ENCODE peak calls at places on chromosomes 7 and 10, in eight cellular contexts. C is body of pancreas; N is prostate gland; I is GM12865; P is astrocyte; V is activated T-helper 9 cell treated with anti-CD3 and anti-CD28 coated beads, Interleukin-2, amount 50 U/mL, for 16 hours; A is T follicular helper cell; E is amniotic epithelial cell. T is an unnamed sample.

GRCh38 chr7:48180981-48181380 is 9.7 kb downstream of the ABCA13 start:
- DNase-seq in C (no peak), N (no peak), I (no peak), P (peak), V (no peak), A (no peak), E (no peak), T (no peak)

GRCh38 chr10:48670978-48671913 is 13.4 kb upstream of the WDFY4 start:
- DNase-seq in C (no peak), N (no peak), I (peak), P (no peak), V (no peak), A (no peak), E (no peak), T (no peak)

GRCh38 chr10:76111986-76112825 is 680.8 kb downstream of the LRMDA start:
- DNase-seq in C (no peak), N (no peak), I (no peak), P (no peak), V (no peak), A (no peak), E (no peak), T (no peak)

GRCh38 chr10:100522945-100523344 is 3.3 kb upstream of the SEC31B start:
- DNase-seq in C (no peak), N (no peak), I (no peak), P (no peak), V (no peak), A (no peak), E (no peak), T (no peak)

GRCh38 chr10:78342787-78343186 is 309.1 kb downstream of the RPS24 start:
- DNase-seq in C (no peak), N (no peak), I (no peak), P (no peak), V (no peak), A (no peak), E (no peak), T (no peak)

GRCh38 chr10:30284860-30285594 is 64.1 kb downstream of the MTPAP start:
- DNase-seq in C (no peak), N (no peak), I (peak), P (no peak), V (no peak), A (no peak), E (peak), T (no peak)

GRCh38 chr7:2313450-2314208 is 612 bp downstream of the SNX8 start:
- DNase-seq in C (peak), N (peak), I (peak), P (no peak), V (no peak), A (no peak), E (no peak), T (peak)

GRCh38 chr10:15482168-15482567 is 111.1 kb upstream of the FAM171A1 start:
- DNase-seq in C (no peak), N (no peak), I (no peak), P (no peak), V (no peak), A (no peak), E (no peak), T (no peak)

GRCh38 chr7:41069635-41070034 is 633.3 kb downstream of the INHBA start:
- DNase-seq in C (no peak), N (no peak), I (no peak), P (no peak), V (no peak), A (no peak), E (no peak), T (no peak)

GRCh38 chr7:128739990-128740682 is 977 bp downstream of the CALU start:
- DNase-seq in C (no peak), N (no peak), I (no peak), P (no peak), V (no peak), A (no peak), E (no peak), T (no peak)

GRCh38 chr10:103254538-103255325 is 9.0 kb downstream of the RPEL1 start:
- DNase-seq in C (no peak), N (no peak), I (no peak), P (no peak), V (no peak), A (no peak), E (peak), T (no peak)

GRCh38 chr7:51019231-51019844 is 236.6 kb upstream of the GRB10 start:
- DNase-seq in C (peak), N (no peak), I (no peak), P (peak), V (no peak), A (no peak), E (peak), T (no peak)

GRCh38 chr10:84201682-84202081 is 7.3 kb downstream of the CDHR1 start:
- DNase-seq in C (no peak), N (no peak), I (no peak), P (no peak), V (no peak), A (no peak), E (no peak), T (no peak)

GRCh38 chr7:154426778-154427177 is 374.6 kb downstream of the DPP6 start:
- DNase-seq in C (no peak), N (no peak), I (no peak), P (no peak), V (no peak), A (no peak), E (no peak), T (no peak)

GRCh38 chr7:42292991-42293521 is 56.0 kb upstream of the GLI3 start:
- DNase-seq in C (peak), N (peak), I (no peak), P (no peak), V (no peak), A (no peak), E (no peak), T (no peak)

GRCh38 chr7:28700790-28701203 is 257.3 kb downstream of the TRIL start:
- DNase-seq in C (no peak), N (no peak), I (no peak), P (peak), V (no peak), A (no peak), E (no peak), T (no peak)

GRCh38 chr10:4130685-4131084 is 345.7 kb upstream of the KLF6 start:
- DNase-seq in C (no peak), N (no peak), I (no peak), P (no peak), V (no peak), A (no peak), E (no peak), T (peak)

GRCh38 chr7:26489906-26490305 is 198.2 kb downstream of the SNX10 start:
- DNase-seq in C (no peak), N (no peak), I (no peak), P (no peak), V (no peak), A (no peak), E (no peak), T (no peak)

GRCh38 chr7:108010377-108010776 is 7.4 kb upstream of the LAMB1 start:
- DNase-seq in C (no peak), N (no peak), I (no peak), P (no peak), V (no peak), A (no peak), E (no peak), T (no peak)

GRCh38 chr7:3569643-3570042 is 268.6 kb downstream of the SDK1 start:
- DNase-seq in C (no peak), N (no peak), I (no peak), P (no peak), V (no peak), A (no peak), E (no peak), T (no peak)

GRCh38 chr10:116880716-116881440 is 31.6 kb downstream of the ENO4 start:
- DNase-seq in C (no peak), N (no peak), I (no peak), P (peak), V (no peak), A (no peak), E (no peak), T (no peak)

GRCh38 chr10:12195281-12195602 is 449 bp downstream of the NUDT5 start:
- DNase-seq in C (no peak), N (no peak), I (no peak), P (no peak), V (no peak), A (no peak), E (peak), T (no peak)

GRCh38 chr7:155543011-155543881 is 3.1 kb downstream of the CNPY1 start:
- DNase-seq in C (no peak), N (no peak), I (no peak), P (peak), V (no peak), A (no peak), E (no peak), T (no peak)

GRCh38 chr10:28432210-28432676 is 100.7 kb upstream of the WAC start:
- DNase-seq in C (peak), N (peak), I (peak), P (peak), V (no peak), A (no peak), E (peak), T (peak)

GRCh38 chr10:121448768-121449456 is 149.3 kb downstream of the FGFR2 start:
- DNase-seq in C (no peak), N (no peak), I (peak), P (no peak), V (no peak), A (no peak), E (no peak), T (no peak)

GRCh38 chr10:6185039-6185716 is 17.6 kb upstream of the PFKFB3 start:
- DNase-seq in C (no peak), N (no peak), I (no peak), P (no peak), V (no peak), A (no peak), E (peak), T (peak)

GRCh38 chr10:129491123-129491734 is 24.2 kb downstream of the MGMT start:
- DNase-seq in C (no peak), N (no peak), I (no peak), P (peak), V (no peak), A (no peak), E (peak), T (no peak)

GRCh38 chr10:72171175-72171630 is 44.6 kb upstream of the ANAPC16 start:
- DNase-seq in C (peak), N (no peak), I (no peak), P (peak), V (no peak), A (no peak), E (peak), T (no peak)

GRCh38 chr10:101356132-101356531 is 2.2 kb downstream of the BTRC start:
- DNase-seq in C (no peak), N (no peak), I (no peak), P (no peak), V (no peak), A (no peak), E (no peak), T (no peak)

GRCh38 chr10:116769791-116770190 is 27.4 kb upstream of the HSPA12A start:
- DNase-seq in C (peak), N (no peak), I (no peak), P (peak), V (no peak), A (no peak), E (peak), T (no peak)

GRCh38 chr10:89421018-89421476 is 6.7 kb downstream of the IFIT5 start:
- DNase-seq in C (no peak), N (peak), I (no peak), P (no peak), V (no peak), A (no peak), E (no peak), T (no peak)

GRCh38 chr7:134836447-134836846 is 57.0 kb downstream of the CALD1 start:
- DNase-seq in C (no peak), N (no peak), I (peak), P (peak), V (no peak), A (no peak), E (peak), T (no peak)

GRCh38 chr7:1237704-1238255 is 5.1 kb downstream of the UNCX start:
- DNase-seq in C (no peak), N (no peak), I (no peak), P (no peak), V (no peak), A (no peak), E (no peak), T (no peak)

GRCh38 chr7:19708397-19709248 is at the start of gene POLR1F:
- DNase-seq in C (peak), N (peak), I (peak), P (peak), V (peak), A (peak), E (peak), T (peak)

GRCh38 chr7:151237244-151238189 is 5.2 kb downstream of the CHPF2 start:
- DNase-seq in C (no peak), N (no peak), I (no peak), P (no peak), V (no peak), A (no peak), E (no peak), T (no peak)

GRCh38 chr7:9719303-9719702 is 1254.4 kb upstream of the PHF14 start:
- DNase-seq in C (no peak), N (no peak), I (no peak), P (peak), V (no peak), A (no peak), E (no peak), T (no peak)

GRCh38 chr7:22445140-22445722 is 54.8 kb downstream of the STEAP1B start:
- DNase-seq in C (peak), N (peak), I (peak), P (no peak), V (no peak), A (no peak), E (peak), T (peak)

GRCh38 chr10:46220187-46220586 is 66.6 kb upstream of the ANTXRL start:
- DNase-seq in C (no peak), N (no peak), I (no peak), P (no peak), V (no peak), A (no peak), E (no peak), T (no peak)

T was measured in activated CD8-positive, alpha-beta T cell treated with anti-CD3 and anti-CD28 coated beads for 36 hours.